ENCODE peak calls at places on chromosomes 12 and 14, in six cellular contexts. Q is WTC11; H is NCI-H82; I is heart left ventricle; E is stimulated activated CD4-positive, alpha-beta T cell treated with anti-CD3 and anti-CD28 coated beads, Interleukin-12 subunit alpha, Interleukin-12 subunit beta, amount 100 ng/mL, for 4 hours; U is effector CD4-positive, alpha-beta T cell. P is an unnamed sample.

GRCh38 chr14:79585845-79586244 is 625.5 kb downstream of the DIO2 start:
- DNase-seq in U (no peak), H (no peak), Q (no peak), I (no peak), E (no peak), P (no peak)

GRCh38 chr12:52082988-52083637 is 3.6 kb downstream of the SMIM41 start:
- DNase-seq in H (peak), U (peak), E (peak), Q (peak), I (peak), P (peak)

GRCh38 chr14:72629534-72629933 is 264.4 kb downstream of the DPF3 start:
- DNase-seq in I (no peak), Q (no peak), U (no peak), E (no peak), H (no peak), P (no peak)

GRCh38 chr12:48104531-48104930 is 1.3 kb downstream of the SENP1 start:
- DNase-seq in Q (no peak), U (no peak), E (no peak), H (no peak), I (no peak), P (no peak)

GRCh38 chr14:67704484-67705089 is 2.9 kb downstream of the RDH12 start:
- DNase-seq in I (no peak), Q (no peak), E (no peak), U (peak), H (peak), P (peak)

GRCh38 chr12:114193474-114193873 is 212.5 kb downstream of the TBX5 start:
- DNase-seq in I (no peak), E (no peak), Q (no peak), H (no peak), U (no peak), P (no peak)

GRCh38 chr12:47775100-47775911 is 2.3 kb downstream of the SLC48A1 start:
- DNase-seq in Q (no peak), H (peak), I (peak), E (no peak), U (no peak), P (no peak)

GRCh38 chr12:91604897-91605296 is 422.3 kb upstream of the DCN start:
- DNase-seq in H (no peak), I (no peak), U (no peak), Q (no peak), E (no peak), P (no peak)

GRCh38 chr12:41437578-41437977 is 249.5 kb downstream of the PDZRN4 start:
- DNase-seq in U (no peak), H (peak), I (no peak), E (no peak), Q (no peak), P (no peak)

GRCh38 chr12:26941251-26941650 is 3.0 kb downstream of the FGFR1OP2 start:
- DNase-seq in Q (no peak), U (no peak), I (no peak), H (no peak), E (no peak), P (no peak)